ENCODE peak calls at places on chromosomes 12 and 14, in four cellular contexts. One of them, this sample, is unnamed.

GRCh38 chr14:80536456-80536855 is 325.2 kb upstream of the DIO2 start:
- DNase-seq in GDM1: no peak
- DNase-seq in NCI-H2107: peak; percentile 14
- DNase-seq in pulmonary artery endothelial cell: no peak
- DNase-seq in this sample: no peak

GRCh38 chr12:20946732-20947131 is 136.2 kb downstream of the SLCO1B3 start:
- DNase-seq in NCI-H2107: peak; percentile 8
- DNase-seq in pulmonary artery endothelial cell: no peak
- DNase-seq in GDM1: no peak
- DNase-seq in this sample: peak; percentile 28

GRCh38 chr14:50741571-50741970 is 73.5 kb upstream of the SAV1 start:
- DNase-seq in NCI-H2107: peak; percentile 74
- DNase-seq in pulmonary artery endothelial cell: no peak
- DNase-seq in GDM1: no peak
- DNase-seq in this sample: no peak

GRCh38 chr12:74415633-74416032 is 122.0 kb upstream of the ATXN7L3B start:
- DNase-seq in GDM1: peak; percentile 4
- DNase-seq in pulmonary artery endothelial cell: no peak
- DNase-seq in NCI-H2107: no peak
- DNase-seq in this sample: peak; percentile 32

GRCh38 chr12:104620761-104621531 is 164.2 kb downstream of the CHST11 start:
- DNase-seq in NCI-H2107: no peak
- DNase-seq in pulmonary artery endothelial cell: no peak
- DNase-seq in GDM1: no peak
- DNase-seq in this sample: no peak

GRCh38 chr12:91975891-91976290 is 169.8 kb downstream of the BTG1 start:
- DNase-seq in NCI-H2107: no peak
- DNase-seq in GDM1: no peak
- DNase-seq in pulmonary artery endothelial cell: no peak
- DNase-seq in this sample: no peak

GRCh38 chr12:123942277-123942653 is 30.4 kb downstream of the CCDC92 start:
- DNase-seq in NCI-H2107: no peak
- DNase-seq in pulmonary artery endothelial cell: no peak
- DNase-seq in GDM1: no peak
- DNase-seq in this sample: no peak

GRCh38 chr14:86038401-86038985 is 508.5 kb downstream of the FLRT2 start:
- DNase-seq in NCI-H2107: peak; percentile 5
- DNase-seq in GDM1: peak; percentile 42
- DNase-seq in pulmonary artery endothelial cell: no peak
- DNase-seq in this sample: peak; percentile 58

GRCh38 chr14:39492267-39492666 is 60.0 kb upstream of the FBXO33 start:
- DNase-seq in NCI-H2107: no peak
- DNase-seq in pulmonary artery endothelial cell: no peak
- DNase-seq in GDM1: no peak
- DNase-seq in this sample: no peak

GRCh38 chr12:12899530-12900380 is 8.4 kb downstream of the GPRC5A start:
- DNase-seq in GDM1: no peak
- DNase-seq in NCI-H2107: no peak
- DNase-seq in pulmonary artery endothelial cell: peak; percentile 64
- DNase-seq in this sample: no peak

GRCh38 chr12:104750061-104750460 is 208.0 kb downstream of the SLC41A2 start:
- DNase-seq in NCI-H2107: no peak
- DNase-seq in GDM1: peak; percentile 75
- DNase-seq in pulmonary artery endothelial cell: no peak
- DNase-seq in this sample: peak; percentile 85

GRCh38 chr14:100686858-100687257 is 39.8 kb upstream of the DLK1 start:
- DNase-seq in NCI-H2107: no peak
- DNase-seq in GDM1: no peak
- DNase-seq in pulmonary artery endothelial cell: no peak
- DNase-seq in this sample: no peak

GRCh38 chr14:72692678-72693077 is 201.2 kb downstream of the DPF3 start:
- DNase-seq in NCI-H2107: no peak
- DNase-seq in GDM1: no peak
- DNase-seq in pulmonary artery endothelial cell: no peak
- DNase-seq in this sample: peak; percentile 28